ENCODE peak calls at places on chromosomes 6 and 20, in eight cellular contexts. M is GM23248, P is foreskin fibroblast, Z is amniotic stem cell, Y is left colon, D is DMS153, Q is fibroblast of pulmonary artery, U is T-cell. H is an unnamed sample.

GRCh38 chr20:48951646-48952045 is 30.1 kb downstream of the ARFGEF2 start:
- DNase-seq in M (no peak), P (no peak), Z (no peak), Y (no peak), D (no peak), Q (no peak), U (no peak), H (no peak)

GRCh38 chr6:71406871-71407860 is 118.6 kb downstream of the OGFRL1 start:
- DNase-seq in M (peak; percentile 42), P (no peak), Z (no peak), Y (no peak), D (no peak), Q (no peak), U (no peak), H (no peak)

GRCh38 chr6:64932486-64932885 is 774.5 kb downstream of the EYS start:
- DNase-seq in M (no peak), P (no peak), Z (no peak), Y (no peak), D (no peak), Q (peak; percentile 17), U (no peak), H (no peak)

GRCh38 chr20:63789836-63790571 is 41.1 kb downstream of the ZBTB46 start:
- DNase-seq in M (no peak), P (no peak), Z (no peak), Y (no peak), D (no peak), Q (no peak), U (no peak), H (no peak)

GRCh38 chr6:147651249-147652063 is 143.0 kb downstream of the SAMD5 start:
- DNase-seq in M (no peak), P (peak; percentile 69), Z (no peak), Y (no peak), D (peak; percentile 9), Q (peak; percentile 29), U (no peak), H (peak; percentile 56)

GRCh38 chr20:36114707-36115106 is 39.8 kb upstream of the EPB41L1 start:
- DNase-seq in M (no peak), P (no peak), Z (no peak), Y (no peak), D (no peak), Q (no peak), U (no peak), H (no peak)

GRCh38 chr6:81289229-81289628 is 463.3 kb downstream of the TENT5A start:
- DNase-seq in M (no peak), P (no peak), Z (no peak), Y (no peak), D (no peak), Q (no peak), U (no peak), H (no peak)

GRCh38 chr20:49568491-49569151 is 684 bp upstream of the PTGIS start:
- DNase-seq in M (peak; percentile 29), P (no peak), Z (no peak), Y (no peak), D (no peak), Q (peak; percentile 70), U (no peak), H (no peak)

GRCh38 chr6:66489269-66489987 is 782.4 kb upstream of the EYS start:
- DNase-seq in M (no peak), P (no peak), Z (no peak), Y (no peak), D (no peak), Q (no peak), U (no peak), H (no peak)

GRCh38 chr20:35615667-35616464 is at the start of gene SPAG4:
- DNase-seq in M (peak; percentile 100), P (peak; percentile 99), Z (peak; percentile 99), Y (peak; percentile 99), D (peak; percentile 99), Q (peak; percentile 82), U (peak; percentile 100), H (peak; percentile 100)

GRCh38 chr6:159249752-159250151 is 80.6 kb downstream of the FNDC1 start:
- DNase-seq in M (peak; percentile 62), P (peak; percentile 35), Z (no peak), Y (no peak), D (no peak), Q (no peak), U (no peak), H (no peak)

GRCh38 chr6:89928604-89929003 is 34.3 kb downstream of the GJA10 start:
- DNase-seq in M (peak; percentile 59), P (no peak), Z (no peak), Y (no peak), D (no peak), Q (peak; percentile 44), U (no peak), H (no peak)

GRCh38 chr6:128704601-128705000 is 178.3 kb upstream of the LAMA2 start:
- DNase-seq in M (no peak), P (no peak), Z (no peak), Y (no peak), D (no peak), Q (no peak), U (no peak), H (no peak)

GRCh38 chr6:44629636-44630035 is 242.1 kb downstream of the CDC5L start:
- DNase-seq in M (no peak), P (no peak), Z (no peak), Y (no peak), D (no peak), Q (no peak), U (no peak), H (no peak)

GRCh38 chr20:3494218-3494617 is 23.4 kb downstream of the ATRN start:
- DNase-seq in M (no peak), P (no peak), Z (no peak), Y (no peak), D (no peak), Q (no peak), U (no peak), H (no peak)

GRCh38 chr6:41156771-41157170 is 2.6 kb upstream of the TREML1 start:
- DNase-seq in M (no peak), P (no peak), Z (no peak), Y (no peak), D (no peak), Q (no peak), U (no peak), H (no peak)

GRCh38 chr20:50439539-50440453 is 70.4 kb upstream of the PTPN1 start:
- DNase-seq in M (peak; percentile 31), P (no peak), Z (no peak), Y (no peak), D (no peak), Q (no peak), U (no peak), H (no peak)

GRCh38 chr20:60069626-60070025 is 111.4 kb downstream of the CDH26 start:
- DNase-seq in M (no peak), P (no peak), Z (no peak), Y (no peak), D (no peak), Q (no peak), U (no peak), H (no peak)

GRCh38 chr20:16580127-16580526 is 6.9 kb upstream of the KIF16B start:
- DNase-seq in M (peak; percentile 90), P (peak; percentile 90), Z (no peak), Y (peak; percentile 49), D (no peak), Q (peak; percentile 86), U (no peak), H (peak; percentile 20)

GRCh38 chr6:137738931-137739504 is 128.0 kb upstream of the TNFAIP3 start:
- DNase-seq in M (no peak), P (no peak), Z (no peak), Y (no peak), D (no peak), Q (no peak), U (no peak), H (no peak)

GRCh38 chr6:67792996-67793395 is 842.1 kb upstream of the ADGRB3 start:
- DNase-seq in M (no peak), P (no peak), Z (no peak), Y (no peak), D (no peak), Q (no peak), U (no peak), H (no peak)

GRCh38 chr20:8633366-8633765 is 435.5 kb upstream of the PLCB4 start:
- DNase-seq in M (peak; percentile 71), P (peak; percentile 79), Z (no peak), Y (no peak), D (no peak), Q (peak; percentile 34), U (no peak), H (peak; percentile 25)

GRCh38 chr6:78810146-78810545 is 57.2 kb upstream of the IRAK1BP1 start:
- DNase-seq in M (peak; percentile 75), P (peak; percentile 46), Z (peak; percentile 29), Y (no peak), D (peak; percentile 66), Q (peak; percentile 65), U (no peak), H (peak; percentile 52)

GRCh38 chr6:36592221-36592655 is 1.9 kb upstream of the SRSF3 start:
- DNase-seq in M (no peak), P (no peak), Z (no peak), Y (no peak), D (no peak), Q (no peak), U (peak; percentile 13), H (no peak)

GRCh38 chr6:136405410-136406029 is 115.9 kb upstream of the BCLAF1 start:
- DNase-seq in M (peak; percentile 26), P (peak; percentile 40), Z (no peak), Y (peak; percentile 44), D (no peak), Q (peak; percentile 30), U (no peak), H (no peak)

GRCh38 chr6:129440691-129441090 is 269.3 kb downstream of the ARHGAP18 start:
- DNase-seq in M (no peak), P (peak; percentile 53), Z (no peak), Y (no peak), D (no peak), Q (peak; percentile 22), U (no peak), H (peak; percentile 7)

GRCh38 chr6:90179190-90180169 is 117.2 kb downstream of the BACH2 start:
- DNase-seq in M (peak; percentile 46), P (peak; percentile 47), Z (no peak), Y (no peak), D (no peak), Q (peak; percentile 28), U (peak; percentile 15), H (no peak)

GRCh38 chr6:126530777-126531176 is 190.9 kb downstream of the CENPW start:
- DNase-seq in M (no peak), P (no peak), Z (no peak), Y (no peak), D (no peak), Q (no peak), U (no peak), H (no peak)

GRCh38 chr6:143283887-143284640 is 166.4 kb downstream of the ADAT2 start:
- DNase-seq in M (peak; percentile 66), P (peak; percentile 63), Z (no peak), Y (no peak), D (no peak), Q (peak; percentile 41), U (no peak), H (no peak)

GRCh38 chr6:133341607-133342158 is 100.5 kb downstream of the EYA4 start:
- DNase-seq in M (peak; percentile 35), P (peak; percentile 77), Z (peak; percentile 25), Y (no peak), D (peak; percentile 35), Q (peak; percentile 93), U (no peak), H (peak; percentile 85)

GRCh38 chr6:159700970-159701369 is 7.9 kb upstream of the SOD2 start:
- DNase-seq in M (peak; percentile 45), P (peak; percentile 38), Z (no peak), Y (no peak), D (no peak), Q (no peak), U (no peak), H (peak; percentile 5)

GRCh38 chr20:7806831-7807230 is 133.4 kb downstream of the HAO1 start:
- DNase-seq in M (peak; percentile 8), P (peak; percentile 43), Z (no peak), Y (no peak), D (no peak), Q (peak; percentile 27), U (no peak), H (peak; percentile 21)

GRCh38 chr6:3775906-3776305 is 24.4 kb upstream of the PXDC1 start:
- DNase-seq in M (no peak), P (no peak), Z (no peak), Y (no peak), D (no peak), Q (no peak), U (no peak), H (no peak)

H was measured in brain microvascular endothelial cell.